ENCODE peak calls at places on chromosome 5, in eight cellular contexts. One of them, this sample, is unnamed.

GRCh38 chr5:82019342-82020138 is 47.7 kb downstream of the ATG10 start:
- DNase-seq in neural progenitor cell: peak
- DNase-seq in activated naive CD8-positive, alpha-beta T cell treated with anti-CD3 and anti-CD28 coated beads, Interleukin-2, amount 50 U/mL, for 16 hours: no peak
- DNase-seq in foreskin fibroblast: no peak
- DNase-seq in mesothelial cell of epicardium: no peak
- DNase-seq in neural crest cell: no peak
- DNase-seq in GF-D8: no peak
- DNase-seq in lower lobe of right lung: no peak
- DNase-seq in this sample: peak

GRCh38 chr5:112921833-112922817 is at the start of gene REEP5:
- DNase-seq in foreskin fibroblast: peak
- DNase-seq in GF-D8: peak
- DNase-seq in lower lobe of right lung: peak
- DNase-seq in mesothelial cell of epicardium: peak
- DNase-seq in neural crest cell: peak
- DNase-seq in activated naive CD8-positive, alpha-beta T cell treated with anti-CD3 and anti-CD28 coated beads, Interleukin-2, amount 50 U/mL, for 16 hours: peak
- DNase-seq in neural progenitor cell: peak
- DNase-seq in this sample: no peak

GRCh38 chr5:147805030-147805454 is 22.5 kb upstream of the JAKMIP2 start:
- DNase-seq in activated naive CD8-positive, alpha-beta T cell treated with anti-CD3 and anti-CD28 coated beads, Interleukin-2, amount 50 U/mL, for 16 hours: no peak
- DNase-seq in lower lobe of right lung: peak
- DNase-seq in neural crest cell: no peak
- DNase-seq in foreskin fibroblast: no peak
- DNase-seq in GF-D8: peak
- DNase-seq in neural progenitor cell: no peak
- DNase-seq in mesothelial cell of epicardium: no peak
- DNase-seq in this sample: peak

GRCh38 chr5:16160706-16161105 is 18.9 kb downstream of the MARCHF11 start:
- DNase-seq in lower lobe of right lung: no peak
- DNase-seq in GF-D8: no peak
- DNase-seq in neural crest cell: peak
- DNase-seq in mesothelial cell of epicardium: no peak
- DNase-seq in neural progenitor cell: peak
- DNase-seq in foreskin fibroblast: peak
- DNase-seq in activated naive CD8-positive, alpha-beta T cell treated with anti-CD3 and anti-CD28 coated beads, Interleukin-2, amount 50 U/mL, for 16 hours: no peak
- DNase-seq in this sample: peak

GRCh38 chr5:154447074-154447725 is 1.4 kb downstream of the SAP30L start:
- DNase-seq in activated naive CD8-positive, alpha-beta T cell treated with anti-CD3 and anti-CD28 coated beads, Interleukin-2, amount 50 U/mL, for 16 hours: no peak
- DNase-seq in foreskin fibroblast: no peak
- DNase-seq in neural crest cell: no peak
- DNase-seq in neural progenitor cell: no peak
- DNase-seq in GF-D8: no peak
- DNase-seq in lower lobe of right lung: no peak
- DNase-seq in mesothelial cell of epicardium: no peak
- DNase-seq in this sample: no peak

GRCh38 chr5:81750308-81751008 is 439 bp downstream of the SSBP2 start:
- DNase-seq in neural progenitor cell: peak
- DNase-seq in activated naive CD8-positive, alpha-beta T cell treated with anti-CD3 and anti-CD28 coated beads, Interleukin-2, amount 50 U/mL, for 16 hours: no peak
- DNase-seq in neural crest cell: no peak
- DNase-seq in lower lobe of right lung: no peak
- DNase-seq in foreskin fibroblast: no peak
- DNase-seq in mesothelial cell of epicardium: no peak
- DNase-seq in GF-D8: no peak
- DNase-seq in this sample: no peak

GRCh38 chr5:178291969-178292825 is 59.6 kb upstream of the PHYKPL start:
- DNase-seq in neural progenitor cell: no peak
- DNase-seq in activated naive CD8-positive, alpha-beta T cell treated with anti-CD3 and anti-CD28 coated beads, Interleukin-2, amount 50 U/mL, for 16 hours: no peak
- DNase-seq in mesothelial cell of epicardium: no peak
- DNase-seq in lower lobe of right lung: peak
- DNase-seq in GF-D8: no peak
- DNase-seq in foreskin fibroblast: no peak
- DNase-seq in neural crest cell: no peak
- DNase-seq in this sample: no peak

GRCh38 chr5:77396017-77396416 is 96.1 kb downstream of the WDR41 start:
- DNase-seq in mesothelial cell of epicardium: no peak
- DNase-seq in foreskin fibroblast: no peak
- DNase-seq in neural crest cell: no peak
- DNase-seq in lower lobe of right lung: no peak
- DNase-seq in neural progenitor cell: no peak
- DNase-seq in activated naive CD8-positive, alpha-beta T cell treated with anti-CD3 and anti-CD28 coated beads, Interleukin-2, amount 50 U/mL, for 16 hours: no peak
- DNase-seq in GF-D8: no peak
- DNase-seq in this sample: no peak

GRCh38 chr5:111075520-111075919 is 4.0 kb downstream of the TSLP start:
- DNase-seq in mesothelial cell of epicardium: no peak
- DNase-seq in neural crest cell: no peak
- DNase-seq in neural progenitor cell: no peak
- DNase-seq in activated naive CD8-positive, alpha-beta T cell treated with anti-CD3 and anti-CD28 coated beads, Interleukin-2, amount 50 U/mL, for 16 hours: no peak
- DNase-seq in foreskin fibroblast: peak
- DNase-seq in lower lobe of right lung: no peak
- DNase-seq in GF-D8: no peak
- DNase-seq in this sample: no peak